ENCODE peak calls at places on chromosomes 16 and 17, in seven cellular contexts. R is GM03348, U is psoas muscle, D is hippocampal formation, W is mammary epithelial cell, L is HuH-7, Z is HTR-8/SVneo. O is an unnamed sample.
A peak's percentile ranks its signal among the peaks of the same experiment; 100 is the strongest.

GRCh38 chr17:64773836-64774761 is 112.0 kb upstream of the SMURF2 start:
- DNase-seq in R (peak; percentile 55), U (peak; percentile 63), D (no peak), W (peak; percentile 83), L (peak; percentile 91), Z (peak; percentile 69), O (peak; percentile 47)

GRCh38 chr17:27299384-27300049 is 5.6 kb downstream of the WSB1 start:
- DNase-seq in R (no peak), U (no peak), D (no peak), W (no peak), L (no peak), Z (no peak), O (no peak)

GRCh38 chr16:519841-520687 is 7.4 kb upstream of the CAPN15 start:
- DNase-seq in R (no peak), U (no peak), D (no peak), W (no peak), L (no peak), Z (no peak), O (no peak)

GRCh38 chr16:4098496-4098895 is 17.7 kb downstream of the ADCY9 start:
- DNase-seq in R (no peak), U (no peak), D (no peak), W (no peak), L (no peak), Z (no peak), O (no peak)

GRCh38 chr16:26951950-26952349 is 114.8 kb upstream of the C16orf82 start:
- DNase-seq in R (no peak), U (no peak), D (no peak), W (no peak), L (no peak), Z (no peak), O (no peak)

GRCh38 chr17:2837147-2837561 is 40.9 kb downstream of the RAP1GAP2 start:
- DNase-seq in R (no peak), U (no peak), D (no peak), W (no peak), L (no peak), Z (no peak), O (no peak)

GRCh38 chr17:39271546-39271945 is 45.8 kb upstream of the STAC2 start:
- DNase-seq in R (peak; percentile 60), U (no peak), D (no peak), W (no peak), L (no peak), Z (no peak), O (no peak)

GRCh38 chr17:9367186-9367585 is 208.4 kb downstream of the STX8 start:
- DNase-seq in R (no peak), U (peak; percentile 59), D (no peak), W (no peak), L (no peak), Z (no peak), O (peak; percentile 23)

GRCh38 chr17:68011199-68011665 is 15.0 kb upstream of the C17orf58 start:
- DNase-seq in R (peak; percentile 57), U (peak; percentile 69), D (no peak), W (no peak), L (peak; percentile 69), Z (no peak), O (peak; percentile 63)

O was measured in cardiac muscle cell.